ENCODE peak calls at places on chromosomes 4 and X, in ten cellular contexts. O is activated CD4-positive, alpha-beta memory T cell treated with anti-CD3 and anti-CD28 coated beads, Interleukin-2, amount 10 ng/mL, durations not matched to agents 7 days and 5 days; F is neural crest cell; K is SW 1271; S is AG09309; H is left cardiac atrium; W is SJCRH30; C is dorsolateral prefrontal cortex; B is fibroblast of pulmonary artery; J is endothelial cell. Q is an unnamed sample.
A peak's percentile ranks its signal among the peaks of the same experiment; 100 is the strongest.

GRCh38 chrX:74536142-74537010 is 78.0 kb downstream of the RLIM start:
- DNase-seq in K (peak; percentile 61), S (no peak), W (peak; percentile 98), O (peak; percentile 37), J (peak; percentile 77), C (peak; percentile 60), B (peak; percentile 84), H (peak; percentile 90), F (peak; percentile 53), Q (peak; percentile 57)

GRCh38 chr4:183333202-183333601 is 11.0 kb upstream of the CLDN24 start:
- DNase-seq in K (no peak), J (no peak), H (no peak), C (no peak), O (no peak), F (no peak), B (no peak), S (no peak), W (no peak), Q (no peak)

GRCh38 chrX:95505721-95506120 is 1178.9 kb upstream of the DIAPH2 start:
- DNase-seq in B (no peak), S (no peak), H (no peak), F (no peak), K (no peak), J (peak; percentile 5), C (no peak), O (no peak), W (peak; percentile 59), Q (no peak)

GRCh38 chr4:124307143-124307542 is 405.4 kb downstream of the ANKRD50 start:
- DNase-seq in H (no peak), O (no peak), F (no peak), B (no peak), J (no peak), K (no peak), W (no peak), C (no peak), S (no peak), Q (no peak)

GRCh38 chr4:113809313-113809712 is 47.8 kb upstream of the CAMK2D start:
- DNase-seq in C (peak; percentile 6), H (peak; percentile 47), K (no peak), J (no peak), B (peak; percentile 35), F (no peak), W (no peak), S (no peak), O (no peak), Q (no peak)

GRCh38 chr4:1047106-1047975 is 35.9 kb downstream of the FGFRL1 start:
- DNase-seq in F (no peak), J (peak; percentile 6), B (no peak), O (no peak), S (no peak), H (peak; percentile 34), C (no peak), W (no peak), K (no peak), Q (no peak)

GRCh38 chr4:138891610-138892009 is 124.0 kb upstream of the NOCT start:
- DNase-seq in O (no peak), C (no peak), S (no peak), J (no peak), F (no peak), W (no peak), H (no peak), B (no peak), K (no peak), Q (no peak)

GRCh38 chr4:148787831-148788477 is 345.7 kb upstream of the NR3C2 start:
- DNase-seq in O (no peak), F (no peak), B (peak; percentile 12), K (no peak), J (no peak), C (no peak), H (no peak), W (peak; percentile 20), S (no peak), Q (no peak)

GRCh38 chrX:21725498-21725897 is 32.4 kb downstream of the SMPX start:
- DNase-seq in H (no peak), F (no peak), S (no peak), W (peak; percentile 56), B (peak; percentile 24), C (no peak), J (no peak), O (no peak), K (no peak), Q (no peak)

Q was measured in omental fat pad.